ENCODE peak calls at places on chromosomes 12 and 14, in four cellular contexts. One of them, this sample, is unnamed.

GRCh38 chr12:67365131-67365530 is 96.0 kb downstream of the CAND1 start:
- DNase-seq in K562: no peak
- DNase-seq in H1: no peak
- DNase-seq in HepG2: no peak
- DNase-seq in this sample: no peak

GRCh38 chr12:104275689-104276088 is 27.9 kb upstream of the EID3 start:
- DNase-seq in K562: no peak
- DNase-seq in HepG2: no peak
- DNase-seq in H1: no peak
- DNase-seq in this sample: no peak

GRCh38 chr12:45168976-45169375 is 46.9 kb upstream of the ANO6 start:
- DNase-seq in HepG2: no peak
- DNase-seq in K562: no peak
- DNase-seq in H1: no peak
- DNase-seq in this sample: no peak

GRCh38 chr14:23544511-23545447 is 6.8 kb downstream of the ZFHX2 start:
- DNase-seq in H1: peak; percentile 81
- DNase-seq in K562: no peak
- DNase-seq in HepG2: no peak
- DNase-seq in this sample: no peak

GRCh38 chr12:114974333-114974732 is 290.4 kb upstream of the TBX3 start:
- DNase-seq in HepG2: no peak
- DNase-seq in K562: no peak
- DNase-seq in H1: no peak
- DNase-seq in this sample: no peak

GRCh38 chr14:104687601-104688504 is 1.6 kb upstream of the INF2 start:
- DNase-seq in H1: no peak
- DNase-seq in K562: no peak
- DNase-seq in HepG2: peak; percentile 84
- DNase-seq in this sample: no peak

GRCh38 chr12:66620026-66620425 is 58.9 kb downstream of the GRIP1 start:
- DNase-seq in K562: no peak
- DNase-seq in HepG2: no peak
- DNase-seq in H1: no peak
- DNase-seq in this sample: peak; percentile 13

GRCh38 chr12:97308576-97309198 is 153.9 kb upstream of the RMST start:
- DNase-seq in H1: no peak
- DNase-seq in HepG2: peak; percentile 39
- DNase-seq in K562: peak; percentile 19
- DNase-seq in this sample: peak; percentile 77

GRCh38 chr12:24919346-24920001 is 29.4 kb downstream of the BCAT1 start:
- DNase-seq in HepG2: no peak
- DNase-seq in K562: no peak
- DNase-seq in H1: no peak
- DNase-seq in this sample: no peak

GRCh38 chr14:94342334-94342934 is 19.3 kb upstream of the SERPINA6 start:
- DNase-seq in H1: no peak
- DNase-seq in K562: no peak
- DNase-seq in HepG2: peak; percentile 82
- DNase-seq in this sample: peak; percentile 1

GRCh38 chr14:100096656-100097055 is 31.4 kb downstream of the EVL start:
- DNase-seq in HepG2: no peak
- DNase-seq in K562: no peak
- DNase-seq in H1: no peak
- DNase-seq in this sample: no peak

GRCh38 chr12:109523071-109523470 is 45.6 kb downstream of the UBE3B start:
- DNase-seq in HepG2: no peak
- DNase-seq in H1: no peak
- DNase-seq in K562: no peak
- DNase-seq in this sample: no peak

DNA sequence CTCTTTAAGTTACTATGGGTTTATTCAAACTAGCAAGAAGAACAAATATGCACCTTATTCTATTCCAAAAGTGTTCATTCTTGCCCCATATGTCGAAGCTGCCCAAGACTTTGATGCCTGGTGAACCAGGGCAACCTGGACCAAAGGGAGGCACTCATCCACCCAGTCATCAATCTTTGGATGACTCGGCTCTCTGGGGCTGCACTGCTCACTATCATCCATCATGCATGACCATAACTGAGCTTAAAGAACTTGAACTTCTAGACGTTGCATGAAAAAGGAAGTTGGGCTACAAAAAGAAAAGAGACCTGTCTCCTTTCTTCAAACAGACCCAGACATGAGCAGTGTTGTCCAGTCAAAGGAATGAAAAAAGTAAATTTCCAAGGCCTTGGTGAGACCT is 1.2 kb downstream of the KRT4 start:
- DNase-seq in K562: no peak
- DNase-seq in H1: no peak
- DNase-seq in HepG2: no peak
- DNase-seq in this sample: no peak
- TF ChIP-seq JUN in K562: no peak
- TF ChIP-seq JUN in H1: no peak
- TF ChIP-seq JUN in HepG2: no peak
- TF ChIP-seq JUN in this sample: no peak

GRCh38 chr12:49705479-49706267 is 1.5 kb downstream of the FMNL3 start:
- DNase-seq in HepG2: peak; percentile 10
- DNase-seq in H1: no peak
- DNase-seq in K562: no peak
- DNase-seq in this sample: peak; percentile 89
- H3K9ac ChIP-seq in HepG2: no peak overlapping the region
- H3K9ac ChIP-seq in H1: no peak overlapping the region
- H3K9ac ChIP-seq in K562: peak overlapping the region; percentile 65
- H3K9ac ChIP-seq in this sample: peak overlapping the region; percentile 90

DNA sequence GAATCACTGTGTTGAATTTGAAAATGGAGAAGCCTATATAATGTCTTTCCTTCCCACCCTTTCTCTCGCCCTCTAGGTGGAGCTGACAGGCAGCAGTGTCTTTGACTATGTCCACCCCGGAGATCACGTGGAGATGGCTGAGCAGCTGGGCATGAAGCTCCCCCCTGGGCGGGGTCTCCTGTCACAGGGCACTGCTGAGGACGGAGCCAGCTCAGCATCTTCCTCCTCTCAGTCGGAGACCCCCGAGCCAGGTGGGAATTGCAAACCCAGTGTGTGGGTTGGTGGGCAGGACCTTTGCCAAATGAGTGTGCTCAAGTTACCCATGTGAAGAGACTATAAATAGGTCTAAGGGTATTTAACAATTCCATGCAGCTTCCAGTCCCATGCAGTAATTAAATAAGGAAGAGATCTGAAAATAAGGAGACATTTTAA is 274.7 kb downstream of the EGLN3 start:
- DNase-seq in HepG2: peak; percentile 60
- DNase-seq in H1: peak; percentile 73
- DNase-seq in K562: peak; percentile 11
- DNase-seq in this sample: peak; percentile 26
- TF ChIP-seq JUN in HepG2: no peak
- TF ChIP-seq JUN in H1: no peak
- TF ChIP-seq JUN in K562: no peak
- TF ChIP-seq JUN in this sample: no peak

DNA sequence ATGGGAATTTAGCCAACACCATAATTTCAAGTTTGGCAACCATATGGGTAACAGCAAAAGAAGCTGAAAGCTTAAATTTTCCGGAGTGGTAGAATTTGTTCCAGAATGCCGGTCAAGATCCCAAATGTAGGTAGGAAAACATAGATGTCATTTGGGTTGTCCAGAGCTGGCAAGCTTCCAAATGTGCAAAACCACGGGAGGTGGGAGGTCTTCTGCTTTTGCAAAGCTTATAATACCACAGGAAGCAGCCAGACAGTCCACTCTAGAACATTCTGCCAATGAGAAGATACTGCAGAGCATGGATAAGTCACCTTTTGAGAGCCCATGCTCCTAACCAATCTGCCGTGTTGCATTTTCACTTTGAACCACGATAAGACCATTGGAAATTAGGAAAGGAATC is 26.4 kb upstream of the BATF start:
- DNase-seq in K562: no peak
- DNase-seq in H1: no peak
- DNase-seq in HepG2: no peak
- DNase-seq in this sample: no peak
- H3K9ac ChIP-seq in K562: no peak overlapping the region
- H3K9ac ChIP-seq in H1: no peak overlapping the region
- H3K9ac ChIP-seq in HepG2: no peak overlapping the region
- H3K9ac ChIP-seq in this sample: no peak overlapping the region

GRCh38 chr14:55272922-55273321 is 1.7 kb downstream of the FBXO34 start:
- DNase-seq in K562: no peak
- DNase-seq in H1: no peak
- DNase-seq in HepG2: no peak
- DNase-seq in this sample: peak; percentile 41
- TF ChIP-seq JUN in K562: no peak
- TF ChIP-seq JUN in H1: no peak
- TF ChIP-seq JUN in HepG2: no peak
- TF ChIP-seq JUN in this sample: no peak

DNA sequence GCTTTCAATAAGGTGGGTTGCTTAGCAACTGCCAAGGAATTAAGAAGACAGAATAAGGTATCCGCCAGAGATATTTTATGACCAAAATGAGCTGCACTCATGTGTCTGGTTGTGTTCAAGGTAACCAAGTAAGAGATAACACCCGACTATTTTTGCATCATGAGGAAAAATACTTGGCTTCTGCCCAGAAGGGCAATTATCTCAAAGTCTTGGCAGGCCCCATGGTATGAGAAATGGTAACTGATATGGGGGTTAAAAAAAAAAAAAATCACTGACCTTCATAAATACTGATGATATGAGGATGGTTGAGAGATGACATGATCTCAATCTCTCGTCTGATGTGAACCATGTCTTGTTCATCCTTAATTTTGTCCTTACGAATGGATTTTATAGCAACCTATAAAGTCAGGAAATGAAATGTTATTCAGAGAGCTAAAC is 32.6 kb downstream of the NUAK1 start:
- DNase-seq in H1: no peak
- DNase-seq in HepG2: no peak
- DNase-seq in K562: no peak
- DNase-seq in this sample: no peak
- H3K9ac ChIP-seq in H1: no peak overlapping the region
- H3K9ac ChIP-seq in HepG2: no peak overlapping the region
- H3K9ac ChIP-seq in K562: no peak overlapping the region
- H3K9ac ChIP-seq in this sample: no peak overlapping the region

GRCh38 chr14:21003788-21004346 is 4.8 kb downstream of the SLC39A2 start:
- DNase-seq in HepG2: no peak
- DNase-seq in K562: no peak
- DNase-seq in H1: no peak
- DNase-seq in this sample: no peak
- TF ChIP-seq JUN in HepG2: no peak
- TF ChIP-seq JUN in K562: no peak
- TF ChIP-seq JUN in H1: no peak
- TF ChIP-seq JUN in this sample: no peak

GRCh38 chr12:131511391-131511802 is 199.5 kb upstream of the SFSWAP start:
- DNase-seq in H1: no peak
- DNase-seq in HepG2: no peak
- DNase-seq in K562: no peak
- DNase-seq in this sample: peak; percentile 12
- H3K9ac ChIP-seq in H1: no peak overlapping the region
- H3K9ac ChIP-seq in HepG2: no peak overlapping the region
- H3K9ac ChIP-seq in K562: peak overlapping the region; percentile 50
- H3K9ac ChIP-seq in this sample: no peak overlapping the region

GRCh38 chr12:10722502-10722904 is 620 bp downstream of the YBX3 start:
- DNase-seq in H1: peak; percentile 67
- DNase-seq in HepG2: peak; percentile 19
- DNase-seq in K562: peak; percentile 54
- DNase-seq in this sample: no peak
- TF ChIP-seq JUN in H1: no peak
- TF ChIP-seq JUN in HepG2: no peak
- TF ChIP-seq JUN in K562: no peak
- TF ChIP-seq JUN in this sample: no peak

GRCh38 chr12:127125607-127126259 is 1141.2 kb upstream of the TMEM132C start:
- DNase-seq in HepG2: no peak
- DNase-seq in H1: no peak
- DNase-seq in K562: peak; percentile 80
- DNase-seq in this sample: no peak
- H3K9ac ChIP-seq in HepG2: no peak overlapping the region
- H3K9ac ChIP-seq in H1: no peak overlapping the region
- H3K9ac ChIP-seq in K562: no peak overlapping the region
- H3K9ac ChIP-seq in this sample: no peak overlapping the region

This sample was measured in endothelial cell of umbilical vein.